ENCODE peak calls at places on chromosomes 4 and X, in six cellular contexts. Y is stimulated activated CD8-positive, alpha-beta memory T cell treated with anti-CD3 and anti-CD28 coated beads, Interleukin-2, amount 100 ng/mL, for 1 hour; K is Jurkat, Clone E6-1; R is transverse colon; X is MG63; L is fibroblast of pulmonary artery. E is an unnamed sample.

GRCh38 chr4:81469774-81470455 is 1.8 kb downstream of the RASGEF1B start:
- DNase-seq in Y (no peak), K (no peak), R (no peak), X (no peak), L (no peak), E (no peak)

GRCh38 chrX:135688137-135688536 is 25.3 kb upstream of the CT45A1 start:
- DNase-seq in Y (no peak), K (no peak), R (no peak), X (peak; percentile 4), L (no peak), E (no peak)

GRCh38 chrX:48498374-48498809 is 10.4 kb upstream of the PORCN start:
- DNase-seq in Y (no peak), K (no peak), R (no peak), X (peak; percentile 81), L (peak; percentile 49), E (no peak)

GRCh38 chr4:1726146-1726934 is 5.0 kb downstream of the TACC3 start:
- DNase-seq in Y (peak; percentile 84), K (peak; percentile 79), R (peak; percentile 94), X (peak; percentile 49), L (peak; percentile 88), E (peak; percentile 65)

GRCh38 chrX:39839371-39839770 is 258.4 kb downstream of the BCOR start:
- DNase-seq in Y (no peak), K (no peak), R (no peak), X (no peak), L (no peak), E (no peak)

GRCh38 chr4:165288639-165289428 is 38.6 kb upstream of the MSMO1 start:
- DNase-seq in Y (no peak), K (no peak), R (no peak), X (no peak), L (peak; percentile 91), E (no peak)

GRCh38 chr4:129064717-129065116 is 28.6 kb downstream of the SCLT1 start:
- DNase-seq in Y (no peak), K (no peak), R (no peak), X (no peak), L (peak; percentile 60), E (no peak)

GRCh38 chr4:56360071-56360470 is 27.2 kb downstream of the AASDH start:
- DNase-seq in Y (no peak), K (no peak), R (no peak), X (no peak), L (peak; percentile 13), E (no peak)

GRCh38 chr4:78720151-78720726 is 55.9 kb upstream of the BMP2K start:
- DNase-seq in Y (no peak), K (no peak), R (no peak), X (no peak), L (no peak), E (no peak)

GRCh38 chrX:109624022-109624421 is 950 bp downstream of the KCNE5 start:
- DNase-seq in Y (no peak), K (no peak), R (no peak), X (no peak), L (no peak), E (no peak)

GRCh38 chr4:139528377-139529005 is 27.5 kb downstream of the SETD7 start:
- DNase-seq in Y (no peak), K (peak; percentile 23), R (peak; percentile 62), X (peak; percentile 50), L (peak; percentile 93), E (peak; percentile 42)

GRCh38 chr4:55549888-55550287 is 3.2 kb upstream of the CLOCK start:
- DNase-seq in Y (no peak), K (no peak), R (no peak), X (no peak), L (peak; percentile 23), E (no peak)

GRCh38 chrX:135295944-135296305 is 13.4 kb upstream of the ETDC start:
- DNase-seq in Y (no peak), K (no peak), R (no peak), X (no peak), L (no peak), E (no peak)

GRCh38 chrX:149044471-149044870 is 460.6 kb downstream of the IDS start:
- DNase-seq in Y (no peak), K (no peak), R (no peak), X (no peak), L (no peak), E (no peak)

GRCh38 chr4:3299122-3299521 is 6.3 kb downstream of the RGS12 start:
- DNase-seq in Y (no peak), K (no peak), R (no peak), X (no peak), L (no peak), E (no peak)

GRCh38 chr4:1503583-1504471 is 97.6 kb upstream of the NKX1-1 start:
- DNase-seq in Y (no peak), K (no peak), R (peak; percentile 4), X (no peak), L (no peak), E (no peak)

GRCh38 chrX:41588271-41588670 is 100.5 kb upstream of the GPR34 start:
- DNase-seq in Y (no peak), K (no peak), R (no peak), X (no peak), L (no peak), E (no peak)

GRCh38 chrX:39453847-39454645 is 643.7 kb downstream of the BCOR start:
- DNase-seq in Y (no peak), K (no peak), R (no peak), X (no peak), L (no peak), E (no peak)

GRCh38 chr4:150216725-150217124 is 138.5 kb downstream of the DCLK2 start:
- DNase-seq in Y (no peak), K (no peak), R (no peak), X (no peak), L (no peak), E (no peak)

GRCh38 chr4:153488006-153488718 is 22.0 kb downstream of the TMEM131L start:
- DNase-seq in Y (peak; percentile 50), K (peak; percentile 73), R (peak; percentile 37), X (peak; percentile 29), L (no peak), E (peak; percentile 74)

GRCh38 chr4:170091069-170091696 is 1.4 kb upstream of the AADAT start:
- DNase-seq in Y (no peak), K (no peak), R (no peak), X (no peak), L (no peak), E (no peak)

GRCh38 chr4:177001271-177002175 is 208.8 kb upstream of the VEGFC start:
- DNase-seq in Y (no peak), K (no peak), R (no peak), X (no peak), L (peak; percentile 45), E (peak; percentile 55)

GRCh38 chrX:51459125-51459524 is 37.3 kb downstream of the NUDT11 start:
- DNase-seq in Y (no peak), K (peak; percentile 9), R (no peak), X (no peak), L (peak; percentile 35), E (no peak)

GRCh38 chr4:107854326-107855030 is 29.7 kb downstream of the SGMS2 start:
- DNase-seq in Y (no peak), K (no peak), R (no peak), X (no peak), L (peak; percentile 71), E (no peak)

GRCh38 chrX:51837926-51838325 is 55.5 kb upstream of the MAGED1 start:
- DNase-seq in Y (no peak), K (no peak), R (peak; percentile 60), X (no peak), L (peak; percentile 59), E (no peak)

GRCh38 chrX:56792270-56793111 is 63.4 kb downstream of the NBDY start:
- DNase-seq in Y (no peak), K (no peak), R (no peak), X (no peak), L (no peak), E (no peak)

GRCh38 chr4:38396845-38397547 is 267.0 kb upstream of the KLF3 start:
- DNase-seq in Y (no peak), K (no peak), R (no peak), X (no peak), L (no peak), E (no peak)

GRCh38 chr4:106201373-106201772 is 114.6 kb downstream of the TBCK start:
- DNase-seq in Y (no peak), K (no peak), R (no peak), X (no peak), L (peak; percentile 36), E (peak; percentile 19)

E was measured in Kasumi-1.